ENCODE peak calls at places on chromosomes 5 and 9, in seven cellular contexts. One of them, this sample, is unnamed.

GRCh38 chr9:125632321-125633115 is 74.5 kb downstream of the MAPKAP1 start:
- DNase-seq in MM.1S: peak; percentile 85
- DNase-seq in CD8-positive, alpha-beta T cell: no peak
- DNase-seq in astrocyte of the spinal cord: no peak
- DNase-seq in DND-41: no peak
- DNase-seq in esophagus squamous epithelium: no peak
- DNase-seq in body of pancreas: peak; percentile 9
- DNase-seq in this sample: no peak

GRCh38 chr5:131423056-131423455 is 159.2 kb downstream of the CDC42SE2 start:
- DNase-seq in esophagus squamous epithelium: no peak
- DNase-seq in DND-41: no peak
- DNase-seq in body of pancreas: no peak
- DNase-seq in MM.1S: no peak
- DNase-seq in astrocyte of the spinal cord: peak; percentile 50
- DNase-seq in CD8-positive, alpha-beta T cell: no peak
- DNase-seq in this sample: peak; percentile 66

GRCh38 chr9:27499481-27499880 is 24.6 kb upstream of the IFNK start:
- DNase-seq in MM.1S: no peak
- DNase-seq in DND-41: no peak
- DNase-seq in body of pancreas: no peak
- DNase-seq in esophagus squamous epithelium: no peak
- DNase-seq in astrocyte of the spinal cord: peak; percentile 55
- DNase-seq in CD8-positive, alpha-beta T cell: no peak
- DNase-seq in this sample: peak; percentile 45

GRCh38 chr9:3698531-3698930 is 172.7 kb upstream of the RFX3 start:
- DNase-seq in esophagus squamous epithelium: no peak
- DNase-seq in body of pancreas: no peak
- DNase-seq in CD8-positive, alpha-beta T cell: no peak
- DNase-seq in astrocyte of the spinal cord: no peak
- DNase-seq in DND-41: no peak
- DNase-seq in MM.1S: no peak
- DNase-seq in this sample: no peak

GRCh38 chr5:139877129-139877597 is 81.6 kb downstream of the PSD2 start:
- DNase-seq in astrocyte of the spinal cord: no peak
- DNase-seq in MM.1S: no peak
- DNase-seq in DND-41: no peak
- DNase-seq in CD8-positive, alpha-beta T cell: no peak
- DNase-seq in esophagus squamous epithelium: no peak
- DNase-seq in body of pancreas: no peak
- DNase-seq in this sample: no peak

GRCh38 chr5:114116981-114117380 is 244.9 kb upstream of the KCNN2 start:
- DNase-seq in esophagus squamous epithelium: no peak
- DNase-seq in CD8-positive, alpha-beta T cell: no peak
- DNase-seq in body of pancreas: no peak
- DNase-seq in MM.1S: no peak
- DNase-seq in DND-41: no peak
- DNase-seq in astrocyte of the spinal cord: no peak
- DNase-seq in this sample: no peak

GRCh38 chr5:56715996-56716395 is 99.4 kb upstream of the MAP3K1 start:
- DNase-seq in DND-41: no peak
- DNase-seq in MM.1S: no peak
- DNase-seq in astrocyte of the spinal cord: no peak
- DNase-seq in esophagus squamous epithelium: no peak
- DNase-seq in CD8-positive, alpha-beta T cell: no peak
- DNase-seq in body of pancreas: no peak
- DNase-seq in this sample: no peak

GRCh38 chr9:131758972-131759647 is 19.2 kb upstream of the RAPGEF1 start:
- DNase-seq in CD8-positive, alpha-beta T cell: no peak
- DNase-seq in esophagus squamous epithelium: no peak
- DNase-seq in MM.1S: no peak
- DNase-seq in DND-41: no peak
- DNase-seq in body of pancreas: no peak
- DNase-seq in astrocyte of the spinal cord: no peak
- DNase-seq in this sample: no peak

GRCh38 chr5:100757618-100758017 is 145.5 kb downstream of the ST8SIA4 start:
- DNase-seq in DND-41: no peak
- DNase-seq in MM.1S: no peak
- DNase-seq in body of pancreas: no peak
- DNase-seq in CD8-positive, alpha-beta T cell: no peak
- DNase-seq in esophagus squamous epithelium: no peak
- DNase-seq in astrocyte of the spinal cord: no peak
- DNase-seq in this sample: no peak

GRCh38 chr5:174827521-174827920 is 103.1 kb downstream of the MSX2 start:
- DNase-seq in body of pancreas: no peak
- DNase-seq in astrocyte of the spinal cord: peak; percentile 31
- DNase-seq in esophagus squamous epithelium: no peak
- DNase-seq in DND-41: no peak
- DNase-seq in MM.1S: no peak
- DNase-seq in CD8-positive, alpha-beta T cell: no peak
- DNase-seq in this sample: no peak

GRCh38 chr5:31078931-31079330 is 114.6 kb upstream of the CDH6 start:
- DNase-seq in DND-41: no peak
- DNase-seq in CD8-positive, alpha-beta T cell: no peak
- DNase-seq in esophagus squamous epithelium: no peak
- DNase-seq in MM.1S: no peak
- DNase-seq in body of pancreas: no peak
- DNase-seq in astrocyte of the spinal cord: no peak
- DNase-seq in this sample: no peak

GRCh38 chr9:91519520-91520270 is 96.1 kb upstream of the NFIL3 start:
- DNase-seq in CD8-positive, alpha-beta T cell: no peak
- DNase-seq in MM.1S: no peak
- DNase-seq in astrocyte of the spinal cord: no peak
- DNase-seq in esophagus squamous epithelium: no peak
- DNase-seq in body of pancreas: no peak
- DNase-seq in DND-41: no peak
- DNase-seq in this sample: no peak

GRCh38 chr9:33161589-33162132 is 5.5 kb downstream of the B4GALT1 start:
- DNase-seq in astrocyte of the spinal cord: no peak
- DNase-seq in DND-41: no peak
- DNase-seq in body of pancreas: peak; percentile 59
- DNase-seq in CD8-positive, alpha-beta T cell: no peak
- DNase-seq in MM.1S: no peak
- DNase-seq in esophagus squamous epithelium: no peak
- DNase-seq in this sample: no peak

GRCh38 chr9:23434654-23435053 is 391.4 kb downstream of the ELAVL2 start:
- DNase-seq in body of pancreas: no peak
- DNase-seq in esophagus squamous epithelium: no peak
- DNase-seq in astrocyte of the spinal cord: no peak
- DNase-seq in MM.1S: peak; percentile 7
- DNase-seq in CD8-positive, alpha-beta T cell: no peak
- DNase-seq in DND-41: no peak
- DNase-seq in this sample: no peak

GRCh38 chr5:100950975-100951374 is 47.9 kb upstream of the ST8SIA4 start:
- DNase-seq in esophagus squamous epithelium: no peak
- DNase-seq in MM.1S: no peak
- DNase-seq in body of pancreas: no peak
- DNase-seq in astrocyte of the spinal cord: no peak
- DNase-seq in CD8-positive, alpha-beta T cell: no peak
- DNase-seq in DND-41: no peak
- DNase-seq in this sample: no peak

GRCh38 chr5:101012880-101013279 is 109.8 kb upstream of the ST8SIA4 start:
- DNase-seq in astrocyte of the spinal cord: no peak
- DNase-seq in DND-41: no peak
- DNase-seq in CD8-positive, alpha-beta T cell: no peak
- DNase-seq in esophagus squamous epithelium: no peak
- DNase-seq in body of pancreas: no peak
- DNase-seq in MM.1S: no peak
- DNase-seq in this sample: no peak

GRCh38 chr9:127550751-127551150 is 61.3 kb upstream of the STXBP1 start:
- DNase-seq in DND-41: no peak
- DNase-seq in astrocyte of the spinal cord: no peak
- DNase-seq in esophagus squamous epithelium: no peak
- DNase-seq in MM.1S: no peak
- DNase-seq in body of pancreas: peak; percentile 63
- DNase-seq in CD8-positive, alpha-beta T cell: no peak
- DNase-seq in this sample: no peak

GRCh38 chr5:151158287-151158661 is 695 bp upstream of the ANXA6 start:
- DNase-seq in CD8-positive, alpha-beta T cell: no peak
- DNase-seq in body of pancreas: no peak
- DNase-seq in MM.1S: no peak
- DNase-seq in esophagus squamous epithelium: no peak
- DNase-seq in astrocyte of the spinal cord: no peak
- DNase-seq in DND-41: no peak
- DNase-seq in this sample: no peak

GRCh38 chr5:31193591-31194457 is at the start of gene CDH6:
- DNase-seq in esophagus squamous epithelium: no peak
- DNase-seq in CD8-positive, alpha-beta T cell: no peak
- DNase-seq in body of pancreas: peak; percentile 11
- DNase-seq in astrocyte of the spinal cord: peak; percentile 81
- DNase-seq in MM.1S: no peak
- DNase-seq in DND-41: no peak
- DNase-seq in this sample: peak; percentile 35

GRCh38 chr5:43305948-43306563 is 7.2 kb downstream of the HMGCS1 start:
- DNase-seq in MM.1S: peak; percentile 83
- DNase-seq in CD8-positive, alpha-beta T cell: no peak
- DNase-seq in body of pancreas: peak; percentile 54
- DNase-seq in astrocyte of the spinal cord: peak; percentile 80
- DNase-seq in DND-41: no peak
- DNase-seq in esophagus squamous epithelium: no peak
- DNase-seq in this sample: peak; percentile 77

GRCh38 chr5:125874717-125875116 is 548.5 kb upstream of the GRAMD2B start:
- DNase-seq in CD8-positive, alpha-beta T cell: no peak
- DNase-seq in esophagus squamous epithelium: no peak
- DNase-seq in astrocyte of the spinal cord: no peak
- DNase-seq in MM.1S: peak; percentile 21
- DNase-seq in DND-41: no peak
- DNase-seq in body of pancreas: no peak
- DNase-seq in this sample: no peak
- TF ChIP-seq CTCF in CD8-positive, alpha-beta T cell: no peak
- TF ChIP-seq CTCF in esophagus squamous epithelium: no peak
- TF ChIP-seq CTCF in astrocyte of the spinal cord: peak; percentile 16
- TF ChIP-seq CTCF in MM.1S: no peak
- TF ChIP-seq CTCF in DND-41: no peak
- TF ChIP-seq CTCF in body of pancreas: no peak
- TF ChIP-seq CTCF in this sample: no peak

GRCh38 chr5:171494452-171495121 is 75.1 kb downstream of the FGF18 start:
- DNase-seq in esophagus squamous epithelium: no peak
- DNase-seq in body of pancreas: peak; percentile 43
- DNase-seq in CD8-positive, alpha-beta T cell: no peak
- DNase-seq in astrocyte of the spinal cord: peak; percentile 84
- DNase-seq in DND-41: no peak
- DNase-seq in MM.1S: no peak
- DNase-seq in this sample: peak; percentile 77
- H3K4me3 ChIP-seq in esophagus squamous epithelium: no peak overlapping the region
- H3K4me3 ChIP-seq in body of pancreas: no peak overlapping the region
- H3K4me3 ChIP-seq in CD8-positive, alpha-beta T cell: no peak overlapping the region
- H3K4me3 ChIP-seq in astrocyte of the spinal cord: no peak overlapping the region
- H3K4me3 ChIP-seq in DND-41: no peak overlapping the region
- H3K4me3 ChIP-seq in MM.1S: no peak overlapping the region
- H3K4me3 ChIP-seq in this sample: no peak overlapping the region

GRCh38 chr9:12715268-12715667 is 22.1 kb downstream of the TYRP1 start:
- DNase-seq in MM.1S: no peak
- DNase-seq in esophagus squamous epithelium: no peak
- DNase-seq in astrocyte of the spinal cord: no peak
- DNase-seq in body of pancreas: no peak
- DNase-seq in DND-41: no peak
- DNase-seq in CD8-positive, alpha-beta T cell: no peak
- DNase-seq in this sample: no peak

GRCh38 chr9:12717907-12718306 is 24.7 kb downstream of the TYRP1 start:
- DNase-seq in astrocyte of the spinal cord: no peak
- DNase-seq in DND-41: no peak
- DNase-seq in MM.1S: no peak
- DNase-seq in CD8-positive, alpha-beta T cell: no peak
- DNase-seq in body of pancreas: no peak
- DNase-seq in esophagus squamous epithelium: no peak
- DNase-seq in this sample: no peak

GRCh38 chr9:12718482-12719026 is 25.4 kb downstream of the TYRP1 start:
- DNase-seq in MM.1S: peak; percentile 56
- DNase-seq in esophagus squamous epithelium: no peak
- DNase-seq in astrocyte of the spinal cord: peak; percentile 83
- DNase-seq in DND-41: no peak
- DNase-seq in body of pancreas: no peak
- DNase-seq in CD8-positive, alpha-beta T cell: no peak
- DNase-seq in this sample: peak; percentile 61

GRCh38 chr9:12719431-12719830 is 26.2 kb downstream of the TYRP1 start:
- DNase-seq in esophagus squamous epithelium: no peak
- DNase-seq in astrocyte of the spinal cord: peak; percentile 63
- DNase-seq in DND-41: no peak
- DNase-seq in body of pancreas: no peak
- DNase-seq in CD8-positive, alpha-beta T cell: no peak
- DNase-seq in MM.1S: peak; percentile 32
- DNase-seq in this sample: peak; percentile 69

DNA sequence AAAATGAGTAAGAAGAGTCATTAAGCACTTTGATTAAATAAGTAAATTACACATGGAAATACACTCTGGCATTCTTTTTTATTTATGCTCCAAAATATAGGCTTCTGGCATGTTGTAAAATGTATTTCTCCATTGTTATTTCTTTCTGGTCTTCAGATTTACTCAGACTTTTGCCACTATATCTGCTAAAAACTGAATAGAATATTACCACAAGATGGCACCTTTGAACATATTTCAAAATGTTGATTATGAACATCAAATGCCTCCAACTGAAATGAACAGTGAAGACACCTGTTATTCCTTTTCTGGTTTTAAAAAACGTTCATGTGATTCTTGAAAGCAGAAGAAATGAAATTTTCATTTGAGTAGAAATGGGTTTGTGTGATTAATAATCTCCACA is 23.6 kb downstream of the TYRP1 start:
- DNase-seq in MM.1S: peak; percentile 21
- DNase-seq in body of pancreas: no peak
- DNase-seq in astrocyte of the spinal cord: no peak
- DNase-seq in CD8-positive, alpha-beta T cell: no peak
- DNase-seq in esophagus squamous epithelium: no peak
- DNase-seq in DND-41: no peak
- DNase-seq in this sample: no peak
- TF ChIP-seq CTCF in MM.1S: peak; percentile 13
- TF ChIP-seq CTCF in body of pancreas: no peak
- TF ChIP-seq CTCF in astrocyte of the spinal cord: no peak
- TF ChIP-seq CTCF in CD8-positive, alpha-beta T cell: no peak
- TF ChIP-seq CTCF in esophagus squamous epithelium: no peak
- TF ChIP-seq CTCF in DND-41: no peak
- TF ChIP-seq CTCF in this sample: no peak

DNA sequence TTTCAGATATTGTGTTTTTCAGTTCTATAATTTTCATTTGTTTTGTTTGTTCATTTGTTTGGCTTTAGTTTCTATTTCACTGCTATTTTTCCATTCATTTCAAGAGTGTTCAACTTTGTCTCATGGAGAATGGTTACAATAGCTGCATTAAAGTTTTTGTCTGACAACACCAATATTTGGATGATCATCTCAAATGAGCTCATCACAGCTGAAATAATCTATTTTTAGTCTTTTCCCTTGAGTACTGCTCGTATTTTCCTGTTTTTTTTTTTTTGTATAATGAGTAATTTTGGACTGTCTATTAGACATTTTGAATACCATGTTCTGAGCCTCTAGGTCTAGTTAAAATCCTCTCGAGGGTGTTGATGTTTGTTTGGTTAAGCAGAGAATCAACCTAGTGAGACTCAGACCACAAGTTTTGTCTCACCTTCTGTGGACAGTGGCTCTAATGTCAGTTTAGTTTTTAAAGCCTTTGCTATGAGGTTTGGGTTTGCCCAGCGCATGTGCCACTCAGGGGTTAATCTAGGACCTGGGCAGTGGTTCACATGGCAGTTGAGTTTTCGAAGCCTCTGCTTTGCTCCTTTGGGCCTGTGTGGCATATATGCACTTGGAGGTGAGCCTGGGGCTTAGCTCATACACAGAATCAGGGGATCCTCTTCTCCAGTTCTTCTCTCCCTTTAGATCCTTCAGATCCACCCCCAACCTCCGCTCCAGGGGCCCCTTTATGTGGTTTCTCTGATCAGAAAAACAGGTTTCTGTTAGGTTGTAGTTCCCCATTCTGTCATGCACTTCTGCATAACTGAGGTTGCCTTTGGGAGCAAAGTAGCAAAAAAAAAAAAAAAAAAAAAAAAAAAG is 79.8 kb downstream of the ARSB start:
- DNase-seq in MM.1S: no peak
- DNase-seq in body of pancreas: no peak
- DNase-seq in DND-41: peak; percentile 43
- DNase-seq in esophagus squamous epithelium: no peak
- DNase-seq in CD8-positive, alpha-beta T cell: no peak
- DNase-seq in astrocyte of the spinal cord: peak; percentile 28
- DNase-seq in this sample: no peak
- H3K4me3 ChIP-seq in MM.1S: no peak overlapping the region
- H3K4me3 ChIP-seq in body of pancreas: no peak overlapping the region
- H3K4me3 ChIP-seq in DND-41: no peak overlapping the region
- H3K4me3 ChIP-seq in esophagus squamous epithelium: no peak overlapping the region
- H3K4me3 ChIP-seq in CD8-positive, alpha-beta T cell: no peak overlapping the region
- H3K4me3 ChIP-seq in astrocyte of the spinal cord: no peak overlapping the region
- H3K4me3 ChIP-seq in this sample: no peak overlapping the region